ENCODE peak calls at places on chromosomes 5 and 9, in eight cellular contexts. S, L, Q, K, E, P, J and N are unnamed samples.

GRCh38 chr5:75686480-75686879 is 30.8 kb downstream of the POC5 start:
- DNase-seq in Q (no peak), P (no peak), J (no peak), S (no peak), L (no peak), E (no peak), K (no peak), N (no peak)

GRCh38 chr9:79570449-79571308 is 1.1 kb upstream of the TLE4 start:
- DNase-seq in J (no peak), S (no peak), P (peak; percentile 47), E (peak; percentile 76), L (peak; percentile 40), K (no peak), Q (peak; percentile 82), N (peak; percentile 77)

GRCh38 chr5:96066386-96066719 is 104.7 kb upstream of the ELL2 start:
- DNase-seq in S (no peak), E (peak; percentile 68), Q (no peak), J (no peak), P (no peak), L (no peak), K (no peak), N (no peak)

GRCh38 chr9:93230601-93231000 is 46.7 kb downstream of the WNK2 start:
- DNase-seq in L (no peak), P (no peak), S (no peak), J (no peak), K (no peak), E (no peak), Q (no peak), N (no peak)

GRCh38 chr9:130142635-130143034 is 29.6 kb upstream of the NCS1 start:
- DNase-seq in E (no peak), K (no peak), J (no peak), S (no peak), Q (peak; percentile 69), L (no peak), P (no peak), N (no peak)

GRCh38 chr5:172903790-172904189 is 55.4 kb upstream of the RPL26L1 start:
- DNase-seq in P (no peak), S (no peak), J (no peak), E (peak; percentile 96), K (no peak), Q (peak; percentile 51), L (no peak), N (peak; percentile 96)

GRCh38 chr5:72063219-72063819 is 44.0 kb upstream of the MAP1B start:
- DNase-seq in J (no peak), E (peak; percentile 36), S (no peak), P (no peak), K (no peak), L (no peak), Q (peak; percentile 85), N (peak; percentile 17)

GRCh38 chr5:63794979-63795378 is 167.3 kb downstream of the HTR1A start:
- DNase-seq in E (no peak), P (no peak), K (no peak), Q (no peak), S (no peak), L (no peak), J (no peak), N (no peak)

GRCh38 chr9:122394265-122395242 is 23.7 kb downstream of the PTGS1 start:
- DNase-seq in L (no peak), J (no peak), S (no peak), Q (no peak), P (no peak), K (no peak), E (peak; percentile 46), N (peak; percentile 84)

GRCh38 chr9:33132249-33132772 is 34.8 kb downstream of the B4GALT1 start:
- DNase-seq in P (no peak), Q (no peak), J (no peak), K (no peak), S (no peak), L (no peak), E (peak; percentile 55), N (peak; percentile 85)

GRCh38 chr5:38193015-38193581 is 65.3 kb upstream of the EGFLAM start:
- DNase-seq in L (peak; percentile 74), P (peak; percentile 27), Q (peak; percentile 90), K (no peak), J (peak; percentile 41), E (peak; percentile 76), S (peak; percentile 41), N (peak; percentile 28)

GRCh38 chr9:13952906-13953305 is 361.0 kb downstream of the NFIB start:
- DNase-seq in Q (no peak), L (no peak), E (no peak), K (peak; percentile 55), J (no peak), S (no peak), P (no peak), N (peak; percentile 59)

GRCh38 chr5:132215329-132215728 is 12.3 kb downstream of the P4HA2 start:
- DNase-seq in S (no peak), L (no peak), K (no peak), J (peak; percentile 86), P (no peak), E (peak; percentile 98), Q (no peak), N (peak; percentile 96)

GRCh38 chr9:134813841-134814240 is 66.8 kb upstream of the FCN2 start:
- DNase-seq in E (no peak), L (no peak), J (no peak), K (no peak), P (no peak), Q (no peak), S (no peak), N (no peak)

GRCh38 chr5:133284306-133284705 is 232.5 kb downstream of the HSPA4 start:
- DNase-seq in K (no peak), P (no peak), L (no peak), J (no peak), E (no peak), Q (no peak), S (no peak), N (no peak)

GRCh38 chr5:32511778-32512374 is 67.3 kb upstream of the ZFR start:
- DNase-seq in E (no peak), Q (no peak), K (no peak), P (no peak), J (no peak), S (peak; percentile 8), L (no peak), N (no peak)

GRCh38 chr5:149399775-149400174 is 20.7 kb upstream of the IL17B start:
- DNase-seq in S (no peak), E (no peak), J (no peak), P (no peak), K (no peak), L (no peak), Q (no peak), N (no peak)

GRCh38 chr5:66945389-66946349 is 250.9 kb downstream of the CD180 start:
- DNase-seq in K (no peak), L (peak; percentile 21), S (no peak), P (peak; percentile 10), J (no peak), E (peak; percentile 21), Q (no peak), N (no peak)

GRCh38 chr5:142792012-142792864 is 22.1 kb downstream of the ARHGAP26 start:
- DNase-seq in E (no peak), P (no peak), L (no peak), K (no peak), J (no peak), Q (no peak), S (no peak), N (no peak)

GRCh38 chr5:135303582-135304173 is 95.4 kb downstream of the MACROH2A1 start:
- DNase-seq in K (no peak), Q (no peak), P (no peak), E (no peak), L (no peak), J (no peak), S (no peak), N (no peak)

GRCh38 chr5:87099967-87100366 is 167.7 kb upstream of the RASA1 start:
- DNase-seq in P (no peak), S (no peak), E (no peak), Q (no peak), L (no peak), K (no peak), J (no peak), N (no peak)

GRCh38 chr5:132451387-132451786 is 39.2 kb downstream of the IRF1 start:
- DNase-seq in K (no peak), Q (no peak), P (no peak), E (no peak), J (no peak), L (no peak), S (no peak), N (peak; percentile 40)

GRCh38 chr9:89278997-89279739 is 31.8 kb upstream of the CKS2 start:
- DNase-seq in L (peak; percentile 55), P (no peak), E (peak; percentile 89), J (peak; percentile 8), K (no peak), S (no peak), Q (peak; percentile 74), N (peak; percentile 38)

GRCh38 chr5:122351416-122352157 is 39.5 kb downstream of the SNCAIP start:
- DNase-seq in E (no peak), Q (peak; percentile 32), P (no peak), L (no peak), J (no peak), K (no peak), S (no peak), N (no peak)

GRCh38 chr5:112254303-112254702 is 164.8 kb downstream of the EPB41L4A start:
- DNase-seq in K (no peak), L (no peak), P (no peak), J (no peak), E (no peak), Q (no peak), S (no peak), N (no peak)

GRCh38 chr5:179793470-179794139 is at the start of gene LTC4S:
- DNase-seq in S (peak; percentile 41), K (no peak), J (no peak), E (peak; percentile 56), P (peak; percentile 46), L (no peak), Q (peak; percentile 36), N (peak; percentile 60)

GRCh38 chr9:37005517-37006140 is 28.4 kb downstream of the PAX5 start:
- DNase-seq in P (peak; percentile 64), Q (no peak), E (no peak), L (peak; percentile 55), S (no peak), J (no peak), K (no peak), N (no peak)

GRCh38 chr5:1380910-1381309 is 36.0 kb upstream of the CLPTM1L start:
- DNase-seq in E (no peak), L (no peak), S (no peak), P (no peak), J (no peak), K (no peak), Q (peak; percentile 16), N (no peak)

GRCh38 chr5:136453199-136453598 is 87.9 kb upstream of the TRPC7 start:
- DNase-seq in J (no peak), L (no peak), P (no peak), Q (no peak), S (no peak), K (no peak), E (no peak), N (no peak)

GRCh38 chr9:104961238-104961637 is 33.3 kb upstream of the ABCA1 start:
- DNase-seq in J (peak; percentile 72), Q (peak; percentile 22), L (peak; percentile 37), S (peak; percentile 9), K (no peak), E (peak; percentile 78), P (no peak), N (peak; percentile 35)

GRCh38 chr9:316382-316965 is 101.8 kb downstream of the DOCK8 start:
- DNase-seq in L (no peak), S (no peak), K (no peak), E (no peak), Q (no peak), J (no peak), P (no peak), N (no peak)